ENCODE peak calls at places on chromosome 11, in ten cellular contexts. One of them, this sample, is unnamed.

GRCh38 chr11:126747315-126747714 is 253.3 kb downstream of the KIRREL3 start:
- DNase-seq in NCI-H1436 treated with DMSO at 0.1 percent for 48 hours: no peak
- DNase-seq in cardiac septum: no peak
- DNase-seq in fibroblast of the aortic adventitia: no peak
- DNase-seq in stimulated activated CD4-positive, alpha-beta T cell treated with anti-CD3 and anti-CD28 coated beads, Interleukin-1b, Interleukin-23, amount 100 ng/mL, for 4 hours: no peak
- DNase-seq in NCI-H82: no peak
- DNase-seq in activated T-helper 9 cell treated with anti-CD3 and anti-CD28 coated beads, Interleukin-2, amount 50 U/mL, for 16 hours: no peak
- DNase-seq in pancreas: no peak
- DNase-seq in GM10248: no peak
- DNase-seq in BE2C: no peak
- DNase-seq in this sample: no peak

GRCh38 chr11:64010783-64011182 is 24.5 kb downstream of the OTUB1 start:
- DNase-seq in NCI-H1436 treated with DMSO at 0.1 percent for 48 hours: no peak
- DNase-seq in cardiac septum: no peak
- DNase-seq in fibroblast of the aortic adventitia: no peak
- DNase-seq in stimulated activated CD4-positive, alpha-beta T cell treated with anti-CD3 and anti-CD28 coated beads, Interleukin-1b, Interleukin-23, amount 100 ng/mL, for 4 hours: no peak
- DNase-seq in NCI-H82: no peak
- DNase-seq in activated T-helper 9 cell treated with anti-CD3 and anti-CD28 coated beads, Interleukin-2, amount 50 U/mL, for 16 hours: no peak
- DNase-seq in pancreas: no peak
- DNase-seq in GM10248: no peak
- DNase-seq in BE2C: no peak
- DNase-seq in this sample: no peak

GRCh38 chr11:61694971-61695706 is 14.9 kb downstream of the DAGLA start:
- DNase-seq in NCI-H1436 treated with DMSO at 0.1 percent for 48 hours: no peak
- DNase-seq in cardiac septum: no peak
- DNase-seq in fibroblast of the aortic adventitia: no peak
- DNase-seq in stimulated activated CD4-positive, alpha-beta T cell treated with anti-CD3 and anti-CD28 coated beads, Interleukin-1b, Interleukin-23, amount 100 ng/mL, for 4 hours: no peak
- DNase-seq in NCI-H82: no peak
- DNase-seq in activated T-helper 9 cell treated with anti-CD3 and anti-CD28 coated beads, Interleukin-2, amount 50 U/mL, for 16 hours: no peak
- DNase-seq in pancreas: peak; percentile 62
- DNase-seq in GM10248: no peak
- DNase-seq in BE2C: no peak
- DNase-seq in this sample: no peak

GRCh38 chr11:332651-333480 is 12.2 kb upstream of the IFITM3 start:
- DNase-seq in NCI-H1436 treated with DMSO at 0.1 percent for 48 hours: no peak
- DNase-seq in cardiac septum: peak; percentile 59
- DNase-seq in fibroblast of the aortic adventitia: no peak
- DNase-seq in stimulated activated CD4-positive, alpha-beta T cell treated with anti-CD3 and anti-CD28 coated beads, Interleukin-1b, Interleukin-23, amount 100 ng/mL, for 4 hours: no peak
- DNase-seq in NCI-H82: no peak
- DNase-seq in activated T-helper 9 cell treated with anti-CD3 and anti-CD28 coated beads, Interleukin-2, amount 50 U/mL, for 16 hours: no peak
- DNase-seq in pancreas: no peak
- DNase-seq in GM10248: no peak
- DNase-seq in BE2C: no peak
- DNase-seq in this sample: no peak

GRCh38 chr11:79236541-79236971 is 204.3 kb downstream of the TENM4 start:
- DNase-seq in NCI-H1436 treated with DMSO at 0.1 percent for 48 hours: no peak
- DNase-seq in cardiac septum: peak; percentile 9
- DNase-seq in fibroblast of the aortic adventitia: peak; percentile 55
- DNase-seq in stimulated activated CD4-positive, alpha-beta T cell treated with anti-CD3 and anti-CD28 coated beads, Interleukin-1b, Interleukin-23, amount 100 ng/mL, for 4 hours: no peak
- DNase-seq in NCI-H82: no peak
- DNase-seq in activated T-helper 9 cell treated with anti-CD3 and anti-CD28 coated beads, Interleukin-2, amount 50 U/mL, for 16 hours: no peak
- DNase-seq in pancreas: no peak
- DNase-seq in GM10248: no peak
- DNase-seq in BE2C: no peak
- DNase-seq in this sample: no peak

GRCh38 chr11:77131560-77131959 is 3.5 kb downstream of the MYO7A start:
- DNase-seq in NCI-H1436 treated with DMSO at 0.1 percent for 48 hours: no peak
- DNase-seq in cardiac septum: no peak
- DNase-seq in fibroblast of the aortic adventitia: peak; percentile 28
- DNase-seq in stimulated activated CD4-positive, alpha-beta T cell treated with anti-CD3 and anti-CD28 coated beads, Interleukin-1b, Interleukin-23, amount 100 ng/mL, for 4 hours: no peak
- DNase-seq in NCI-H82: no peak
- DNase-seq in activated T-helper 9 cell treated with anti-CD3 and anti-CD28 coated beads, Interleukin-2, amount 50 U/mL, for 16 hours: no peak
- DNase-seq in pancreas: no peak
- DNase-seq in GM10248: no peak
- DNase-seq in BE2C: no peak
- DNase-seq in this sample: no peak

GRCh38 chr11:72584293-72584921 is 89.8 kb downstream of the PDE2A start:
- DNase-seq in NCI-H1436 treated with DMSO at 0.1 percent for 48 hours: no peak
- DNase-seq in cardiac septum: peak; percentile 85
- DNase-seq in fibroblast of the aortic adventitia: peak; percentile 16
- DNase-seq in stimulated activated CD4-positive, alpha-beta T cell treated with anti-CD3 and anti-CD28 coated beads, Interleukin-1b, Interleukin-23, amount 100 ng/mL, for 4 hours: peak; percentile 52
- DNase-seq in NCI-H82: no peak
- DNase-seq in activated T-helper 9 cell treated with anti-CD3 and anti-CD28 coated beads, Interleukin-2, amount 50 U/mL, for 16 hours: peak; percentile 37
- DNase-seq in pancreas: no peak
- DNase-seq in GM10248: no peak
- DNase-seq in BE2C: no peak
- DNase-seq in this sample: no peak

GRCh38 chr11:66080055-66080817 is 10.2 kb downstream of the PACS1 start:
- DNase-seq in NCI-H1436 treated with DMSO at 0.1 percent for 48 hours: no peak
- DNase-seq in cardiac septum: no peak
- DNase-seq in fibroblast of the aortic adventitia: peak; percentile 86
- DNase-seq in stimulated activated CD4-positive, alpha-beta T cell treated with anti-CD3 and anti-CD28 coated beads, Interleukin-1b, Interleukin-23, amount 100 ng/mL, for 4 hours: peak; percentile 65
- DNase-seq in NCI-H82: no peak
- DNase-seq in activated T-helper 9 cell treated with anti-CD3 and anti-CD28 coated beads, Interleukin-2, amount 50 U/mL, for 16 hours: peak; percentile 48
- DNase-seq in pancreas: no peak
- DNase-seq in GM10248: no peak
- DNase-seq in BE2C: peak; percentile 54
- DNase-seq in this sample: no peak

GRCh38 chr11:47979378-47980092 is 824 bp upstream of the PTPRJ start:
- DNase-seq in NCI-H1436 treated with DMSO at 0.1 percent for 48 hours: no peak
- DNase-seq in cardiac septum: no peak
- DNase-seq in fibroblast of the aortic adventitia: no peak
- DNase-seq in stimulated activated CD4-positive, alpha-beta T cell treated with anti-CD3 and anti-CD28 coated beads, Interleukin-1b, Interleukin-23, amount 100 ng/mL, for 4 hours: no peak
- DNase-seq in NCI-H82: peak; percentile 56
- DNase-seq in activated T-helper 9 cell treated with anti-CD3 and anti-CD28 coated beads, Interleukin-2, amount 50 U/mL, for 16 hours: no peak
- DNase-seq in pancreas: no peak
- DNase-seq in GM10248: no peak
- DNase-seq in BE2C: no peak
- DNase-seq in this sample: no peak

GRCh38 chr11:1872267-1872985 is 19.3 kb downstream of the PRR33 start:
- DNase-seq in NCI-H1436 treated with DMSO at 0.1 percent for 48 hours: no peak
- DNase-seq in cardiac septum: no peak
- DNase-seq in fibroblast of the aortic adventitia: no peak
- DNase-seq in stimulated activated CD4-positive, alpha-beta T cell treated with anti-CD3 and anti-CD28 coated beads, Interleukin-1b, Interleukin-23, amount 100 ng/mL, for 4 hours: no peak
- DNase-seq in NCI-H82: no peak
- DNase-seq in activated T-helper 9 cell treated with anti-CD3 and anti-CD28 coated beads, Interleukin-2, amount 50 U/mL, for 16 hours: no peak
- DNase-seq in pancreas: peak; percentile 17
- DNase-seq in GM10248: no peak
- DNase-seq in BE2C: no peak
- DNase-seq in this sample: no peak

GRCh38 chr11:65558785-65559509 is 788 bp upstream of the LTBP3 start:
- DNase-seq in NCI-H1436 treated with DMSO at 0.1 percent for 48 hours: no peak
- DNase-seq in cardiac septum: no peak
- DNase-seq in fibroblast of the aortic adventitia: peak; percentile 69
- DNase-seq in stimulated activated CD4-positive, alpha-beta T cell treated with anti-CD3 and anti-CD28 coated beads, Interleukin-1b, Interleukin-23, amount 100 ng/mL, for 4 hours: no peak
- DNase-seq in NCI-H82: no peak
- DNase-seq in activated T-helper 9 cell treated with anti-CD3 and anti-CD28 coated beads, Interleukin-2, amount 50 U/mL, for 16 hours: no peak
- DNase-seq in pancreas: peak; percentile 85
- DNase-seq in GM10248: no peak
- DNase-seq in BE2C: no peak
- DNase-seq in this sample: no peak

GRCh38 chr11:6646631-6647281 is 8.9 kb downstream of the DCHS1 start:
- DNase-seq in NCI-H1436 treated with DMSO at 0.1 percent for 48 hours: no peak
- DNase-seq in cardiac septum: peak; percentile 72
- DNase-seq in fibroblast of the aortic adventitia: peak; percentile 76
- DNase-seq in stimulated activated CD4-positive, alpha-beta T cell treated with anti-CD3 and anti-CD28 coated beads, Interleukin-1b, Interleukin-23, amount 100 ng/mL, for 4 hours: no peak
- DNase-seq in NCI-H82: no peak
- DNase-seq in activated T-helper 9 cell treated with anti-CD3 and anti-CD28 coated beads, Interleukin-2, amount 50 U/mL, for 16 hours: no peak
- DNase-seq in pancreas: no peak
- DNase-seq in GM10248: peak; percentile 81
- DNase-seq in BE2C: peak; percentile 23
- DNase-seq in this sample: no peak

GRCh38 chr11:17636721-17637120 is 82.7 kb upstream of the MYOD1 start:
- DNase-seq in NCI-H1436 treated with DMSO at 0.1 percent for 48 hours: no peak
- DNase-seq in cardiac septum: no peak
- DNase-seq in fibroblast of the aortic adventitia: no peak
- DNase-seq in stimulated activated CD4-positive, alpha-beta T cell treated with anti-CD3 and anti-CD28 coated beads, Interleukin-1b, Interleukin-23, amount 100 ng/mL, for 4 hours: no peak
- DNase-seq in NCI-H82: no peak
- DNase-seq in activated T-helper 9 cell treated with anti-CD3 and anti-CD28 coated beads, Interleukin-2, amount 50 U/mL, for 16 hours: no peak
- DNase-seq in pancreas: no peak
- DNase-seq in GM10248: no peak
- DNase-seq in BE2C: no peak
- DNase-seq in this sample: no peak

GRCh38 chr11:67634366-67635230 is 4.9 kb upstream of the NUDT8 start:
- DNase-seq in NCI-H1436 treated with DMSO at 0.1 percent for 48 hours: no peak
- DNase-seq in cardiac septum: no peak
- DNase-seq in fibroblast of the aortic adventitia: no peak
- DNase-seq in stimulated activated CD4-positive, alpha-beta T cell treated with anti-CD3 and anti-CD28 coated beads, Interleukin-1b, Interleukin-23, amount 100 ng/mL, for 4 hours: no peak
- DNase-seq in NCI-H82: no peak
- DNase-seq in activated T-helper 9 cell treated with anti-CD3 and anti-CD28 coated beads, Interleukin-2, amount 50 U/mL, for 16 hours: no peak
- DNase-seq in pancreas: peak; percentile 36
- DNase-seq in GM10248: no peak
- DNase-seq in BE2C: no peak
- DNase-seq in this sample: no peak

GRCh38 chr11:119774180-119774763 is 45.3 kb upstream of the NECTIN1 start:
- DNase-seq in NCI-H1436 treated with DMSO at 0.1 percent for 48 hours: no peak
- DNase-seq in cardiac septum: no peak
- DNase-seq in fibroblast of the aortic adventitia: peak; percentile 46
- DNase-seq in stimulated activated CD4-positive, alpha-beta T cell treated with anti-CD3 and anti-CD28 coated beads, Interleukin-1b, Interleukin-23, amount 100 ng/mL, for 4 hours: no peak
- DNase-seq in NCI-H82: no peak
- DNase-seq in activated T-helper 9 cell treated with anti-CD3 and anti-CD28 coated beads, Interleukin-2, amount 50 U/mL, for 16 hours: no peak
- DNase-seq in pancreas: no peak
- DNase-seq in GM10248: no peak
- DNase-seq in BE2C: no peak
- DNase-seq in this sample: no peak

GRCh38 chr11:95512682-95513081 is 276.9 kb downstream of the FAM76B start:
- DNase-seq in NCI-H1436 treated with DMSO at 0.1 percent for 48 hours: no peak
- DNase-seq in cardiac septum: no peak
- DNase-seq in fibroblast of the aortic adventitia: peak; percentile 96
- DNase-seq in stimulated activated CD4-positive, alpha-beta T cell treated with anti-CD3 and anti-CD28 coated beads, Interleukin-1b, Interleukin-23, amount 100 ng/mL, for 4 hours: no peak
- DNase-seq in NCI-H82: no peak
- DNase-seq in activated T-helper 9 cell treated with anti-CD3 and anti-CD28 coated beads, Interleukin-2, amount 50 U/mL, for 16 hours: no peak
- DNase-seq in pancreas: no peak
- DNase-seq in GM10248: no peak
- DNase-seq in BE2C: peak; percentile 51
- DNase-seq in this sample: no peak

GRCh38 chr11:24198458-24198857 is 298.4 kb upstream of the LUZP2 start:
- DNase-seq in NCI-H1436 treated with DMSO at 0.1 percent for 48 hours: no peak
- DNase-seq in cardiac septum: no peak
- DNase-seq in fibroblast of the aortic adventitia: no peak
- DNase-seq in stimulated activated CD4-positive, alpha-beta T cell treated with anti-CD3 and anti-CD28 coated beads, Interleukin-1b, Interleukin-23, amount 100 ng/mL, for 4 hours: no peak
- DNase-seq in NCI-H82: no peak
- DNase-seq in activated T-helper 9 cell treated with anti-CD3 and anti-CD28 coated beads, Interleukin-2, amount 50 U/mL, for 16 hours: no peak
- DNase-seq in pancreas: no peak
- DNase-seq in GM10248: no peak
- DNase-seq in BE2C: no peak
- DNase-seq in this sample: no peak

GRCh38 chr11:57585301-57585700 is 12.2 kb upstream of the SERPING1 start:
- DNase-seq in NCI-H1436 treated with DMSO at 0.1 percent for 48 hours: no peak
- DNase-seq in cardiac septum: no peak
- DNase-seq in fibroblast of the aortic adventitia: no peak
- DNase-seq in stimulated activated CD4-positive, alpha-beta T cell treated with anti-CD3 and anti-CD28 coated beads, Interleukin-1b, Interleukin-23, amount 100 ng/mL, for 4 hours: no peak
- DNase-seq in NCI-H82: no peak
- DNase-seq in activated T-helper 9 cell treated with anti-CD3 and anti-CD28 coated beads, Interleukin-2, amount 50 U/mL, for 16 hours: no peak
- DNase-seq in pancreas: no peak
- DNase-seq in GM10248: no peak
- DNase-seq in BE2C: no peak
- DNase-seq in this sample: no peak

GRCh38 chr11:113363996-113364641 is 23.5 kb upstream of the ANKK1 start:
- DNase-seq in NCI-H1436 treated with DMSO at 0.1 percent for 48 hours: no peak
- DNase-seq in cardiac septum: no peak
- DNase-seq in fibroblast of the aortic adventitia: no peak
- DNase-seq in stimulated activated CD4-positive, alpha-beta T cell treated with anti-CD3 and anti-CD28 coated beads, Interleukin-1b, Interleukin-23, amount 100 ng/mL, for 4 hours: no peak
- DNase-seq in NCI-H82: no peak
- DNase-seq in activated T-helper 9 cell treated with anti-CD3 and anti-CD28 coated beads, Interleukin-2, amount 50 U/mL, for 16 hours: no peak
- DNase-seq in pancreas: no peak
- DNase-seq in GM10248: no peak
- DNase-seq in BE2C: no peak
- DNase-seq in this sample: no peak

GRCh38 chr11:63242089-63242762 is 1.2 kb downstream of the SLC22A25 start:
- DNase-seq in NCI-H1436 treated with DMSO at 0.1 percent for 48 hours: no peak
- DNase-seq in cardiac septum: no peak
- DNase-seq in fibroblast of the aortic adventitia: no peak
- DNase-seq in stimulated activated CD4-positive, alpha-beta T cell treated with anti-CD3 and anti-CD28 coated beads, Interleukin-1b, Interleukin-23, amount 100 ng/mL, for 4 hours: no peak
- DNase-seq in NCI-H82: no peak
- DNase-seq in activated T-helper 9 cell treated with anti-CD3 and anti-CD28 coated beads, Interleukin-2, amount 50 U/mL, for 16 hours: no peak
- DNase-seq in pancreas: no peak
- DNase-seq in GM10248: no peak
- DNase-seq in BE2C: no peak
- DNase-seq in this sample: no peak

GRCh38 chr11:126896025-126896424 is 104.5 kb downstream of the KIRREL3 start:
- DNase-seq in NCI-H1436 treated with DMSO at 0.1 percent for 48 hours: no peak
- DNase-seq in cardiac septum: no peak
- DNase-seq in fibroblast of the aortic adventitia: no peak
- DNase-seq in stimulated activated CD4-positive, alpha-beta T cell treated with anti-CD3 and anti-CD28 coated beads, Interleukin-1b, Interleukin-23, amount 100 ng/mL, for 4 hours: no peak
- DNase-seq in NCI-H82: no peak
- DNase-seq in activated T-helper 9 cell treated with anti-CD3 and anti-CD28 coated beads, Interleukin-2, amount 50 U/mL, for 16 hours: no peak
- DNase-seq in pancreas: no peak
- DNase-seq in GM10248: no peak
- DNase-seq in BE2C: no peak
- DNase-seq in this sample: no peak

GRCh38 chr11:115054541-115055538 is 376.5 kb downstream of the NXPE2 start:
- DNase-seq in NCI-H1436 treated with DMSO at 0.1 percent for 48 hours: no peak
- DNase-seq in cardiac septum: no peak
- DNase-seq in fibroblast of the aortic adventitia: no peak
- DNase-seq in stimulated activated CD4-positive, alpha-beta T cell treated with anti-CD3 and anti-CD28 coated beads, Interleukin-1b, Interleukin-23, amount 100 ng/mL, for 4 hours: no peak
- DNase-seq in NCI-H82: peak; percentile 72
- DNase-seq in activated T-helper 9 cell treated with anti-CD3 and anti-CD28 coated beads, Interleukin-2, amount 50 U/mL, for 16 hours: no peak
- DNase-seq in pancreas: no peak
- DNase-seq in GM10248: no peak
- DNase-seq in BE2C: no peak
- DNase-seq in this sample: no peak

GRCh38 chr11:30197869-30198268 is 32.9 kb upstream of the FSHB start:
- DNase-seq in NCI-H1436 treated with DMSO at 0.1 percent for 48 hours: no peak
- DNase-seq in cardiac septum: no peak
- DNase-seq in fibroblast of the aortic adventitia: peak; percentile 0
- DNase-seq in stimulated activated CD4-positive, alpha-beta T cell treated with anti-CD3 and anti-CD28 coated beads, Interleukin-1b, Interleukin-23, amount 100 ng/mL, for 4 hours: no peak
- DNase-seq in NCI-H82: no peak
- DNase-seq in activated T-helper 9 cell treated with anti-CD3 and anti-CD28 coated beads, Interleukin-2, amount 50 U/mL, for 16 hours: no peak
- DNase-seq in pancreas: no peak
- DNase-seq in GM10248: no peak
- DNase-seq in BE2C: no peak
- DNase-seq in this sample: no peak

GRCh38 chr11:279966-280761 is 2.0 kb downstream of the NLRP6 start:
- DNase-seq in NCI-H1436 treated with DMSO at 0.1 percent for 48 hours: no peak
- DNase-seq in cardiac septum: no peak
- DNase-seq in fibroblast of the aortic adventitia: no peak
- DNase-seq in stimulated activated CD4-positive, alpha-beta T cell treated with anti-CD3 and anti-CD28 coated beads, Interleukin-1b, Interleukin-23, amount 100 ng/mL, for 4 hours: no peak
- DNase-seq in NCI-H82: peak; percentile 7
- DNase-seq in activated T-helper 9 cell treated with anti-CD3 and anti-CD28 coated beads, Interleukin-2, amount 50 U/mL, for 16 hours: no peak
- DNase-seq in pancreas: peak; percentile 83
- DNase-seq in GM10248: no peak
- DNase-seq in BE2C: no peak
- DNase-seq in this sample: no peak

GRCh38 chr11:38791346-38791961 is 2193.4 kb upstream of the RAG2 start:
- DNase-seq in NCI-H1436 treated with DMSO at 0.1 percent for 48 hours: no peak
- DNase-seq in cardiac septum: no peak
- DNase-seq in fibroblast of the aortic adventitia: peak; percentile 67
- DNase-seq in stimulated activated CD4-positive, alpha-beta T cell treated with anti-CD3 and anti-CD28 coated beads, Interleukin-1b, Interleukin-23, amount 100 ng/mL, for 4 hours: no peak
- DNase-seq in NCI-H82: peak; percentile 85
- DNase-seq in activated T-helper 9 cell treated with anti-CD3 and anti-CD28 coated beads, Interleukin-2, amount 50 U/mL, for 16 hours: no peak
- DNase-seq in pancreas: no peak
- DNase-seq in GM10248: peak; percentile 25
- DNase-seq in BE2C: peak; percentile 51
- DNase-seq in this sample: peak; percentile 44